ENCODE peak calls at places on chromosomes 1 and 21, in ten cellular contexts. D, G, E, K, I, W, X, J, S and F are unnamed samples.
A peak's percentile ranks its signal among the peaks of the same experiment; 100 is the strongest.

GRCh38 chr1:53344921-53345838 is 17.3 kb upstream of the LRP8 start:
- DNase-seq in D (no peak), G (no peak), E (no peak), K (no peak), I (no peak), W (no peak), X (no peak), J (no peak), S (no peak), F (peak; percentile 23)

GRCh38 chr1:220803401-220804201 is 16.9 kb downstream of the MTARC1 start:
- DNase-seq in D (no peak), G (no peak), E (no peak), K (no peak), I (no peak), W (peak; percentile 65), X (no peak), J (no peak), S (no peak), F (no peak)

GRCh38 chr1:24635195-24635843 is 7.8 kb upstream of the SRRM1 start:
- DNase-seq in D (no peak), G (peak; percentile 19), E (no peak), K (no peak), I (no peak), W (peak; percentile 85), X (no peak), J (no peak), S (no peak), F (no peak)

GRCh38 chr1:154682252-154682651 is 74.3 kb upstream of the ADAR start:
- DNase-seq in D (no peak), G (no peak), E (no peak), K (no peak), I (no peak), W (no peak), X (no peak), J (no peak), S (no peak), F (no peak)

GRCh38 chr1:85089203-85089602 is 40.9 kb upstream of the MCOLN3 start:
- DNase-seq in D (no peak), G (no peak), E (no peak), K (no peak), I (no peak), W (no peak), X (no peak), J (no peak), S (no peak), F (no peak)

GRCh38 chr1:204819495-204819894 is 51.2 kb upstream of the NFASC start:
- DNase-seq in D (no peak), G (no peak), E (no peak), K (no peak), I (no peak), W (no peak), X (no peak), J (no peak), S (no peak), F (no peak)

GRCh38 chr1:174158767-174159252 is 510 bp upstream of the RABGAP1L start:
- DNase-seq in D (no peak), G (no peak), E (no peak), K (no peak), I (no peak), W (no peak), X (no peak), J (no peak), S (no peak), F (no peak)

GRCh38 chr1:169421309-169421708 is 6.0 kb downstream of the CCDC181 start:
- DNase-seq in D (no peak), G (no peak), E (no peak), K (no peak), I (no peak), W (no peak), X (no peak), J (no peak), S (no peak), F (no peak)

GRCh38 chr1:242827538-242827937 is 303.0 kb upstream of the PLD5 start:
- DNase-seq in D (no peak), G (no peak), E (no peak), K (no peak), I (no peak), W (no peak), X (no peak), J (no peak), S (no peak), F (no peak)

GRCh38 chr1:147337040-147337439 is 94.6 kb downstream of the CHD1L start:
- DNase-seq in D (no peak), G (no peak), E (no peak), K (no peak), I (no peak), W (no peak), X (no peak), J (no peak), S (no peak), F (no peak)

GRCh38 chr21:29075706-29076447 is 2.4 kb upstream of the CCT8 start:
- DNase-seq in D (no peak), G (no peak), E (no peak), K (no peak), I (no peak), W (no peak), X (no peak), J (no peak), S (no peak), F (no peak)

GRCh38 chr21:33434770-33435360 is 31.7 kb downstream of the IFNGR2 start:
- DNase-seq in D (peak; percentile 24), G (no peak), E (no peak), K (no peak), I (no peak), W (peak; percentile 90), X (no peak), J (no peak), S (no peak), F (no peak)

GRCh38 chr1:47189844-47190562 is at the start of gene PDZK1IP1:
- DNase-seq in D (peak; percentile 89), G (peak; percentile 90), E (peak; percentile 89), K (peak; percentile 89), I (peak; percentile 88), W (peak; percentile 88), X (no peak), J (peak; percentile 75), S (peak; percentile 73), F (peak; percentile 92)

GRCh38 chr1:200550367-200550766 is 70.2 kb downstream of the KIF14 start:
- DNase-seq in D (no peak), G (no peak), E (no peak), K (no peak), I (no peak), W (no peak), X (no peak), J (no peak), S (no peak), F (no peak)

DNA sequence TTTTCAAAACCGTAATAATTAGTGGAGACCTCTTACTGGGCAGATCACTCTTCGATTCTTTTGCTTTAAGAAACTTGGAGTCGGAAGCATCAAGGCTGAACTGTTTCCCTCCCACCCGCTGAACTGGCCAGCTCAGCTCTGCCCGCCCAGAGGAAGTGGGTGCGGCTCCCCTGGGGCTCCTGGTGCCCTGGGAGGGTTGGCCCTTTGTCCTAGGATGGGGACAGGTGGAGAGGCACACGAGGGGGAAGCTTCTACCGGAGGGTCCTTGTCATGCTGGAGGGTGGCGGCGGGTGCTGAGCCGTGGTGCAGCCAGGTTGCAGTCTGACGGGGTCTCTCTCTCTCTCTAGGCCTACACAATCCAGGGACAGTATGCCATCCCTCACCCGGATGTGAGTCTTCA is 64.3 kb upstream of the COL6A1 start:
- DNase-seq in D (no peak), G (no peak), E (peak; percentile 34), K (no peak), I (peak; percentile 1), W (no peak), X (no peak), J (no peak), S (no peak), F (no peak)
- H3K4me3 ChIP-seq in D (no peak overlapping the region), G (no peak overlapping the region), E (no peak overlapping the region), K (no peak overlapping the region), I (no peak overlapping the region), W (no peak overlapping the region), X (no peak overlapping the region), J (no peak overlapping the region), S (no peak overlapping the region), F (no peak overlapping the region)

DNA sequence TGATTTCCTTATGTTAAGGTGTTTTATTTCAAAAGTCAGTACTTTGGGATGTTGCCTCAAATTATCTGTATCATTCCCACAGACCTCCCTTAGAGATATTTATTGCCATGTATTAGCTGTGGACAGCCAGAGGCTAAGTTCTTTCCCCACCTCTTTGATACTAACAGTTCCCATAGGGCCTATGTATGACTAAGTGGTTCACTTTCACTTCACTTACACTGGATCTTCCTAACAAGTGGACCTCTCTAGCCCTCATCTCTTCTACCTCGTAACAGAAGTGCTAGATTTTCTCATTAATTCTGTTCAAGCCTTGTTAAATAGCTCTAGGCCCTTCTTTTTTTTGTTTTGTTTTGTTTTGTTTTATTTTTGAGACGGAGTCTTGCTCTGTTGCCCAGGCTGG is 6.2 kb downstream of the TRAF5 start:
- DNase-seq in D (no peak), G (no peak), E (no peak), K (no peak), I (no peak), W (peak; percentile 25), X (no peak), J (no peak), S (no peak), F (no peak)
- H3K4me1 ChIP-seq in D (peaks cover 5% of the 10 kb centered on the region), G (peaks cover 82% of the 10 kb centered on the region), E (peaks cover 12% of the 10 kb centered on the region), K (peaks cover 92% of the 10 kb centered on the region), I (no peaks in the 10 kb centered on the region), W (peaks cover 6% of the 10 kb centered on the region), X (peaks cover 84% of the 10 kb centered on the region), J (peaks cover 8% of the 10 kb centered on the region), S (peaks cover 10% of the 10 kb centered on the region), F (peaks cover 20% of the 10 kb centered on the region)

GRCh38 chr1:68442822-68443556 is 6.8 kb downstream of the RPE65 start:
- DNase-seq in D (no peak), G (peak; percentile 11), E (no peak), K (no peak), I (no peak), W (peak; percentile 66), X (no peak), J (no peak), S (peak; percentile 18), F (no peak)

GRCh38 chr1:68438310-68438709 is 11.4 kb downstream of the RPE65 start:
- DNase-seq in D (no peak), G (no peak), E (no peak), K (no peak), I (no peak), W (no peak), X (no peak), J (no peak), S (no peak), F (no peak)

DNA sequence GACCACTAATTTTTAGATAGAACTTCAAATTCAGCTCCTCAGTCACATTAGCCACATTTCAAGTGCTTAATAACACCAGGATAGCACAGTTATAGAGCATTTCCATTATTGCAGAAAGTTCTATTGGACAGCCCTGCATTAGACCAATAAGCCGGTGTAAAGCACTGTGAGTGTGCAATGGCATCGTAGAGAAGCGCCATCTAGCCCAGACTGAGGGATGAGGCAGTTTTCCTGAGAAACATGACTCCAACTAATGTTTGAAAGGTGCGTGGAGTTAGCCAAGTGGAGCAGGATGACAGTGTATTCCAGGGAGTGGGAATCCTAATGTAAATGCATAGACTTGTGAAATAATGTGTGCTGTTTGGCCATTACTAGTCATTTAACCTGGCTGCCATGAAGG is 7.7 kb downstream of the RPE65 start:
- DNase-seq in D (no peak), G (no peak), E (no peak), K (no peak), I (no peak), W (no peak), X (no peak), J (no peak), S (no peak), F (no peak)
- TF ChIP-seq CTCF in D (no peak), G (no peak), E (no peak), K (no peak), I (no peak), W (no peak), X (no peak), J (no peak), S (no peak), F (no peak)

GRCh38 chr1:203081465-203082355 is 4.1 kb downstream of the MYOG start:
- DNase-seq in D (no peak), G (no peak), E (no peak), K (no peak), I (no peak), W (no peak), X (no peak), J (no peak), S (no peak), F (no peak)
- H3K4me3 ChIP-seq in D (no peak overlapping the region), G (no peak overlapping the region), E (no peak overlapping the region), K (no peak overlapping the region), I (peak overlapping the region; percentile 99), W (no peak overlapping the region), X (no peak overlapping the region), J (no peak overlapping the region), S (no peak overlapping the region), F (no peak overlapping the region)